ENCODE peak calls at places on chromosomes 4 and X, in seven cellular contexts. One of them, this sample, is unnamed.
A peak's percentile ranks its signal among the peaks of the same experiment; 100 is the strongest.

GRCh38 chr4:39256436-39256835 is 74.1 kb downstream of the WDR19 start:
- DNase-seq in nucleus accumbens: no peak
- DNase-seq in IMR-90: no peak
- DNase-seq in amniotic epithelial cell: no peak
- DNase-seq in NCI-H2029 treated with DMSO at 0.1 percent for 48 hours: no peak
- DNase-seq in NCI-H1436: no peak
- DNase-seq in T-helper 9 cell: no peak
- DNase-seq in this sample: no peak

GRCh38 chr4:16029329-16029728 is 54.5 kb downstream of the PROM1 start:
- DNase-seq in NCI-H1436: no peak
- DNase-seq in T-helper 9 cell: no peak
- DNase-seq in IMR-90: peak; percentile 79
- DNase-seq in NCI-H2029 treated with DMSO at 0.1 percent for 48 hours: no peak
- DNase-seq in amniotic epithelial cell: peak; percentile 78
- DNase-seq in nucleus accumbens: no peak
- DNase-seq in this sample: peak; percentile 82

GRCh38 chr4:39502034-39502658 is 25.1 kb downstream of the UGDH start:
- DNase-seq in nucleus accumbens: no peak
- DNase-seq in T-helper 9 cell: no peak
- DNase-seq in IMR-90: peak; percentile 87
- DNase-seq in NCI-H1436: no peak
- DNase-seq in NCI-H2029 treated with DMSO at 0.1 percent for 48 hours: no peak
- DNase-seq in amniotic epithelial cell: peak; percentile 71
- DNase-seq in this sample: peak; percentile 36

GRCh38 chrX:132622130-132622529 is 133.3 kb upstream of the MBNL3 start:
- DNase-seq in amniotic epithelial cell: peak; percentile 54
- DNase-seq in IMR-90: peak; percentile 35
- DNase-seq in NCI-H2029 treated with DMSO at 0.1 percent for 48 hours: no peak
- DNase-seq in NCI-H1436: no peak
- DNase-seq in nucleus accumbens: no peak
- DNase-seq in T-helper 9 cell: no peak
- DNase-seq in this sample: peak; percentile 50

GRCh38 chrX:47239199-47239598 is 6.4 kb downstream of the USP11 start:
- DNase-seq in IMR-90: no peak
- DNase-seq in amniotic epithelial cell: no peak
- DNase-seq in T-helper 9 cell: no peak
- DNase-seq in nucleus accumbens: no peak
- DNase-seq in NCI-H2029 treated with DMSO at 0.1 percent for 48 hours: no peak
- DNase-seq in NCI-H1436: no peak
- DNase-seq in this sample: no peak

GRCh38 chrX:15204130-15204751 is 65.6 kb downstream of the ASB9 start:
- DNase-seq in NCI-H1436: no peak
- DNase-seq in nucleus accumbens: no peak
- DNase-seq in T-helper 9 cell: no peak
- DNase-seq in IMR-90: no peak
- DNase-seq in amniotic epithelial cell: no peak
- DNase-seq in NCI-H2029 treated with DMSO at 0.1 percent for 48 hours: peak; percentile 44
- DNase-seq in this sample: no peak

GRCh38 chr4:3709061-3709845 is 56.9 kb upstream of the ADRA2C start:
- DNase-seq in amniotic epithelial cell: no peak
- DNase-seq in nucleus accumbens: no peak
- DNase-seq in NCI-H2029 treated with DMSO at 0.1 percent for 48 hours: no peak
- DNase-seq in T-helper 9 cell: no peak
- DNase-seq in IMR-90: no peak
- DNase-seq in NCI-H1436: no peak
- DNase-seq in this sample: no peak

GRCh38 chrX:74383611-74384010 is 37.7 kb upstream of the SLC16A2 start:
- DNase-seq in NCI-H2029 treated with DMSO at 0.1 percent for 48 hours: no peak
- DNase-seq in nucleus accumbens: peak; percentile 1
- DNase-seq in amniotic epithelial cell: peak; percentile 62
- DNase-seq in NCI-H1436: peak; percentile 12
- DNase-seq in T-helper 9 cell: no peak
- DNase-seq in IMR-90: peak; percentile 59
- DNase-seq in this sample: peak; percentile 49

GRCh38 chrX:53717205-53717604 is 30.7 kb upstream of the HUWE1 start:
- DNase-seq in amniotic epithelial cell: no peak
- DNase-seq in NCI-H1436: no peak
- DNase-seq in NCI-H2029 treated with DMSO at 0.1 percent for 48 hours: no peak
- DNase-seq in T-helper 9 cell: no peak
- DNase-seq in nucleus accumbens: no peak
- DNase-seq in IMR-90: no peak
- DNase-seq in this sample: no peak

GRCh38 chr4:108360857-108361820 is 192.4 kb upstream of the LEF1 start:
- DNase-seq in IMR-90: peak; percentile 60
- DNase-seq in NCI-H1436: no peak
- DNase-seq in nucleus accumbens: no peak
- DNase-seq in amniotic epithelial cell: peak; percentile 85
- DNase-seq in T-helper 9 cell: no peak
- DNase-seq in NCI-H2029 treated with DMSO at 0.1 percent for 48 hours: no peak
- DNase-seq in this sample: peak; percentile 58

GRCh38 chrX:154018518-154019060 is 1.1 kb downstream of the IRAK1 start:
- DNase-seq in NCI-H1436: no peak
- DNase-seq in T-helper 9 cell: no peak
- DNase-seq in NCI-H2029 treated with DMSO at 0.1 percent for 48 hours: no peak
- DNase-seq in amniotic epithelial cell: no peak
- DNase-seq in IMR-90: no peak
- DNase-seq in nucleus accumbens: no peak
- DNase-seq in this sample: no peak

GRCh38 chr4:139017861-139018260 is 2.3 kb downstream of the NOCT start:
- DNase-seq in nucleus accumbens: no peak
- DNase-seq in NCI-H1436: no peak
- DNase-seq in IMR-90: no peak
- DNase-seq in amniotic epithelial cell: peak; percentile 22
- DNase-seq in T-helper 9 cell: no peak
- DNase-seq in NCI-H2029 treated with DMSO at 0.1 percent for 48 hours: no peak
- DNase-seq in this sample: no peak

GRCh38 chr4:103098331-103098730 is 1.3 kb downstream of the BDH2 start:
- DNase-seq in NCI-H2029 treated with DMSO at 0.1 percent for 48 hours: no peak
- DNase-seq in amniotic epithelial cell: no peak
- DNase-seq in T-helper 9 cell: no peak
- DNase-seq in nucleus accumbens: no peak
- DNase-seq in NCI-H1436: no peak
- DNase-seq in IMR-90: peak; percentile 4
- DNase-seq in this sample: no peak

GRCh38 chrX:97026406-97026805 is 142.7 kb downstream of the RPA4 start:
- DNase-seq in amniotic epithelial cell: peak; percentile 40
- DNase-seq in T-helper 9 cell: no peak
- DNase-seq in NCI-H2029 treated with DMSO at 0.1 percent for 48 hours: peak; percentile 52
- DNase-seq in IMR-90: peak; percentile 5
- DNase-seq in NCI-H1436: peak; percentile 5
- DNase-seq in nucleus accumbens: no peak
- DNase-seq in this sample: peak; percentile 15

GRCh38 chrX:110125435-110125834 is 122.5 kb downstream of the TMEM164 start:
- DNase-seq in nucleus accumbens: no peak
- DNase-seq in T-helper 9 cell: no peak
- DNase-seq in NCI-H2029 treated with DMSO at 0.1 percent for 48 hours: no peak
- DNase-seq in IMR-90: peak; percentile 12
- DNase-seq in NCI-H1436: peak; percentile 26
- DNase-seq in amniotic epithelial cell: no peak
- DNase-seq in this sample: no peak

GRCh38 chr4:41079871-41080565 is 134.3 kb downstream of the APBB2 start:
- DNase-seq in IMR-90: no peak
- DNase-seq in T-helper 9 cell: no peak
- DNase-seq in amniotic epithelial cell: no peak
- DNase-seq in NCI-H2029 treated with DMSO at 0.1 percent for 48 hours: no peak
- DNase-seq in nucleus accumbens: no peak
- DNase-seq in NCI-H1436: no peak
- DNase-seq in this sample: no peak

GRCh38 chr4:105474110-105474518 is 252 bp upstream of the PPA2 start:
- DNase-seq in NCI-H1436: no peak
- DNase-seq in IMR-90: peak; percentile 77
- DNase-seq in nucleus accumbens: peak; percentile 76
- DNase-seq in amniotic epithelial cell: peak; percentile 71
- DNase-seq in NCI-H2029 treated with DMSO at 0.1 percent for 48 hours: peak; percentile 56
- DNase-seq in T-helper 9 cell: peak; percentile 75
- DNase-seq in this sample: no peak

GRCh38 chr4:115260195-115260594 is 146.8 kb upstream of the NDST4 start:
- DNase-seq in T-helper 9 cell: no peak
- DNase-seq in IMR-90: no peak
- DNase-seq in nucleus accumbens: no peak
- DNase-seq in amniotic epithelial cell: no peak
- DNase-seq in NCI-H1436: no peak
- DNase-seq in NCI-H2029 treated with DMSO at 0.1 percent for 48 hours: no peak
- DNase-seq in this sample: no peak

GRCh38 chr4:153651041-153651960 is 32.8 kb upstream of the TLR2 start:
- DNase-seq in T-helper 9 cell: peak; percentile 15
- DNase-seq in NCI-H2029 treated with DMSO at 0.1 percent for 48 hours: no peak
- DNase-seq in NCI-H1436: no peak
- DNase-seq in amniotic epithelial cell: no peak
- DNase-seq in nucleus accumbens: peak; percentile 4
- DNase-seq in IMR-90: no peak
- DNase-seq in this sample: no peak

GRCh38 chrX:105823092-105823454 is 734 bp downstream of the NRK start:
- DNase-seq in amniotic epithelial cell: peak; percentile 18
- DNase-seq in T-helper 9 cell: no peak
- DNase-seq in NCI-H1436: no peak
- DNase-seq in nucleus accumbens: no peak
- DNase-seq in IMR-90: no peak
- DNase-seq in NCI-H2029 treated with DMSO at 0.1 percent for 48 hours: no peak
- DNase-seq in this sample: no peak

GRCh38 chr4:90025248-90025647 is 101.9 kb upstream of the CCSER1 start:
- DNase-seq in NCI-H1436: peak; percentile 15
- DNase-seq in amniotic epithelial cell: peak; percentile 1
- DNase-seq in NCI-H2029 treated with DMSO at 0.1 percent for 48 hours: peak; percentile 11
- DNase-seq in T-helper 9 cell: no peak
- DNase-seq in nucleus accumbens: no peak
- DNase-seq in IMR-90: peak; percentile 0
- DNase-seq in this sample: no peak

GRCh38 chrX:150731795-150732194 is 38.6 kb downstream of the MTMR1 start:
- DNase-seq in amniotic epithelial cell: peak; percentile 94
- DNase-seq in IMR-90: peak; percentile 97
- DNase-seq in T-helper 9 cell: no peak
- DNase-seq in nucleus accumbens: peak; percentile 35
- DNase-seq in NCI-H1436: no peak
- DNase-seq in NCI-H2029 treated with DMSO at 0.1 percent for 48 hours: no peak
- DNase-seq in this sample: peak; percentile 82

This sample was measured in fibroblast of villous mesenchyme.